ENCODE peak calls at places on chromosomes 7 and 10, in four cellular contexts. I, B, Z and H are unnamed samples.

GRCh38 chr7:109752068-109752467 is 1182.4 kb downstream of the DNAJB9 start:
- DNase-seq in B (no peak), Z (no peak), I (no peak), H (no peak)

GRCh38 chr10:115214799-115215198 is 121.6 kb downstream of the ATRNL1 start:
- DNase-seq in B (no peak), I (no peak), Z (no peak), H (no peak)

GRCh38 chr10:132764108-132764507 is 21.8 kb downstream of the NKX6-2 start:
- DNase-seq in I (no peak), B (no peak), Z (no peak), H (no peak)

GRCh38 chr10:43258032-43258921 is 8.6 kb downstream of the RASGEF1A start:
- DNase-seq in I (no peak), Z (no peak), B (no peak), H (no peak)

GRCh38 chr7:36708765-36709164 is 15.5 kb downstream of the AOAH start:
- DNase-seq in B (no peak), Z (no peak), I (no peak), H (no peak)

GRCh38 chr7:23349484-23350157 is 50.5 kb downstream of the MALSU1 start:
- DNase-seq in Z (no peak), B (no peak), I (peak), H (peak)

GRCh38 chr7:23074443-23075244 is 30.9 kb upstream of the KLHL7 start:
- DNase-seq in I (peak), Z (no peak), B (no peak), H (peak)

GRCh38 chr7:17932770-17933169 is 7.5 kb downstream of the SNX13 start:
- DNase-seq in I (no peak), B (no peak), Z (no peak), H (no peak)

GRCh38 chr10:119315128-119316001 is 108.0 kb downstream of the GRK5 start:
- DNase-seq in Z (peak), B (peak), I (peak), H (peak)

GRCh38 chr7:17680026-17680425 is 260.3 kb downstream of the SNX13 start:
- DNase-seq in I (peak), Z (no peak), B (no peak), H (peak)

GRCh38 chr7:55537458-55537825 is 34.9 kb downstream of the VOPP1 start:
- DNase-seq in B (no peak), I (no peak), Z (no peak), H (no peak)

GRCh38 chr10:12018438-12019342 is 23.9 kb downstream of the UPF2 start:
- DNase-seq in Z (no peak), I (peak), B (no peak), H (no peak)

GRCh38 chr10:43809211-43809930 is 160.7 kb upstream of the ZNF32 start:
- DNase-seq in I (peak), B (no peak), Z (no peak), H (peak)

GRCh38 chr7:47801423-47801822 is 146.8 kb downstream of the PKD1L1 start:
- DNase-seq in I (no peak), B (no peak), Z (no peak), H (no peak)

GRCh38 chr10:74460812-74461211 is 309.8 kb downstream of the ADK start:
- DNase-seq in B (no peak), Z (no peak), I (peak), H (peak)

GRCh38 chr7:147650991-147651390 is 939.6 kb upstream of the C7orf33 start:
- DNase-seq in B (no peak), I (no peak), Z (no peak), H (no peak)

GRCh38 chr7:17274551-17275245 is 23.8 kb upstream of the AHR start:
- DNase-seq in Z (no peak), I (peak), B (no peak), H (peak)

GRCh38 chr7:20439384-20439783 is 108.7 kb downstream of the ITGB8 start:
- DNase-seq in Z (no peak), B (no peak), I (no peak), H (no peak)

GRCh38 chr7:2116903-2117680 is 115.7 kb downstream of the MAD1L1 start:
- DNase-seq in I (peak), B (no peak), Z (no peak), H (peak)

GRCh38 chr7:39357648-39358047 is 208.6 kb upstream of the YAE1 start:
- DNase-seq in Z (no peak), B (peak), I (no peak), H (no peak)

GRCh38 chr7:41319601-41320000 is 383.3 kb downstream of the INHBA start:
- DNase-seq in B (no peak), I (no peak), Z (no peak), H (no peak)

GRCh38 chr10:18542832-18543231 is 108.6 kb downstream of the NSUN6 start:
- DNase-seq in I (peak), Z (no peak), B (no peak), H (no peak)

GRCh38 chr10:15167411-15168295 is 840 bp downstream of the NMT2 start:
- DNase-seq in I (peak), B (peak), Z (no peak), H (peak)

GRCh38 chr10:132571565-132572544 is 34.3 kb downstream of the INPP5A start:
- DNase-seq in B (peak), I (peak), Z (peak), H (peak)

GRCh38 chr10:70832852-70833542 is 17.2 kb downstream of the SGPL1 start:
- DNase-seq in B (peak), Z (no peak), I (peak), H (peak)

GRCh38 chr7:126472825-126473224 is 779.9 kb downstream of the GRM8 start:
- DNase-seq in I (no peak), Z (no peak), B (no peak), H (no peak)

GRCh38 chr7:138089080-138089901 is 13.0 kb downstream of the AKR1D1 start:
- DNase-seq in Z (no peak), B (no peak), I (no peak), H (no peak)

GRCh38 chr7:50661345-50662058 is 96.3 kb upstream of the DDC start:
- DNase-seq in B (no peak), Z (no peak), I (no peak), H (no peak)

GRCh38 chr7:77197135-77197534 is 2.5 kb downstream of the FGL2 start:
- DNase-seq in Z (no peak), B (no peak), I (no peak), H (no peak)

GRCh38 chr7:3825491-3825890 is 524.4 kb downstream of the SDK1 start:
- DNase-seq in Z (no peak), I (no peak), B (no peak), H (no peak)

GRCh38 chr7:157176771-157177170 is 38.0 kb downstream of the UBE3C start:
- DNase-seq in Z (no peak), B (no peak), I (no peak), H (no peak)

GRCh38 chr10:73076361-73077183 is 20.1 kb downstream of the P4HA1 start:
- DNase-seq in Z (no peak), I (peak), B (no peak), H (peak)

GRCh38 chr10:60916025-60916424 is 28.0 kb downstream of the RHOBTB1 start:
- DNase-seq in Z (no peak), B (peak), I (no peak), H (no peak)

GRCh38 chr10:103667390-103667789 is 173.9 kb downstream of the NEURL1 start:
- DNase-seq in B (peak), Z (no peak), I (peak), H (no peak)

GRCh38 chr7:34013421-34013820 is 108.1 kb downstream of the BMPER start:
- DNase-seq in I (peak), Z (no peak), B (no peak), H (no peak)

DNA sequence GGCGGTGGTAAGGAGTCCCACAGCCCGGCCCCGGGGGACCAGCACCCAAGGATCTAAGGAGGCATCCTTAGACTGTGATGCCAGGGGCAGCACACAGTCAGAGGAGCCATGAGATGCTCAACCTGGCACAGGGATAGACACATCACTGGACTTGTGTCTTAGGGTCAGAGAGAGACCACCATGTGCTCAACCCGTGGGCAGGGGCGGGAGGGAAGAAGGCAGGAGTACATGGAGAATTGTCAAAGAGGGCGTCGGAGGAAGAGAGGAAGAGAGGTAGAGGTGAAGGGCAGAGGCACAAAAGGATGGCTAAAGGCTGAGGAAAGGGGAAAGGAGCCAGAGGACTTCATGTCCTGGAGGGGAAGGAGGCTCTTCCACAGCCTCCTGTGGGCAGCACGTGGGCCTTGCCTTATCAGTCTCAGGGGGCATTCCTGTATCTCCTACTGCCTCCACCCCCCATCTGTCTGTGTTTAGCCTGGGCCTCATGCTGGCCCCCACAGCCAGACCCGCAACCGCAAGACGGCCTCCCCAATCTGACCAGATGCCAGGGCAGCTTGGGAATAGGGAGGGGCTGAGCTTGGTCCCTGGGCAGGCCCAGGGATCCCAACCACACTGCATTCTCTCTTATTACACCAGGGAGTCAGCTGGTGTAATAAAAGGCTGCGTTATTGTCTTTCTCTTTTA is 2.2 kb downstream of the ADCY1 start:
- DNase-seq in I (no peak), Z (no peak), B (no peak), H (no peak)
- TF ChIP-seq FOS in I (no peak), Z (no peak), B (no peak), H (no peak)

GRCh38 chr7:106735637-106736036 is 74.7 kb upstream of the CCDC71L start:
- DNase-seq in I (no peak), Z (no peak), B (no peak), H (no peak)
- TF ChIP-seq FOS in I (no peak), Z (no peak), B (no peak), H (no peak)

DNA sequence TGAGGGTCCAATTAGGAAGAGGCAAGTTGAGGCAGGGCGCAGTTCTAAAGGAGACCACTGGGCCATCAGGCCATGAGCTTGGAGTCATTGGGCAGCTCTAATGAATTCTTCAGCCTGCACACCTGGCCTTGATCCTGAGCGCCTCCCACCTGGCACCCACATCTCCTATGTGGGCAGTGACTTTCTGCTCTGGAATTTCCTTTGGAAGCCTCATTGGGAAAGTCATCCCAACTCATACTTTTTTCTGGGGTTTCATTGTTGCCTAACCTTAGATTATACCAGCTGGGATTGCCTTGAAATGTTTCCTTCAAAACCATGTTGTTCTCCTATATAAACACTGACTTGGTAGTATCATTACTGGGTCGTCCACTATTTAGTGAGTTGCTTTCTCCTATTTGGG is 54.1 kb downstream of the PLPP4 start:
- DNase-seq in I (no peak), B (no peak), Z (no peak), H (no peak)
- TF ChIP-seq FOS in I (no peak), B (no peak), Z (no peak), H (no peak)

DNA sequence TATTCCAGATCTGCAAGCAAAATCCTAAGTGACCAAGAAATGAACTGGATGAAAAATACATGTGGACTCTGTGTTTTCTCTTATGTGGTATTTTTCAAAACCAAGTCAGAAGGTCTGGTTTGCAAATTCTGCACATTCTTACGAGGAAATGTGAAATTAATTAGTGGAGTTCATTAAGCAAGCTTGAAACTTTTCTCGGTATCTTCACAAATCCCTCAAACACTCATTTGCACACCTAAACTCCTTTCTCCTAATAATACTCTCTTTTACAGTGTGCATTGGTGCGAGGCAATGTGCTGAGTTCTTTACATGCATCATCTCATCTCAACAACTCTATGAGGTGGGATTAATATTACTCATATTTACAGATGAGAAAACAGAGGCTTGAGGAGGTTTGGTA is 82.1 kb downstream of the MTERF1 start:
- DNase-seq in Z (peak), B (no peak), I (no peak), H (no peak)
- TF ChIP-seq FOS in Z (no peak), B (no peak), I (no peak), H (no peak)

GRCh38 chr7:64946772-64947171 is 43.7 kb downstream of the ZNF273 start:
- DNase-seq in B (peak), I (peak), Z (no peak), H (no peak)

GRCh38 chr7:64945481-64945756 is 42.3 kb downstream of the ZNF273 start:
- DNase-seq in B (no peak), Z (no peak), I (no peak), H (no peak)

GRCh38 chr7:64951250-64951848 is 39.5 kb downstream of the ZNF117 start:
- DNase-seq in I (peak), Z (peak), B (peak), H (peak)

GRCh38 chr7:64945776-64946175 is 42.7 kb downstream of the ZNF273 start:
- DNase-seq in Z (no peak), B (peak), I (no peak), H (no peak)

DNA sequence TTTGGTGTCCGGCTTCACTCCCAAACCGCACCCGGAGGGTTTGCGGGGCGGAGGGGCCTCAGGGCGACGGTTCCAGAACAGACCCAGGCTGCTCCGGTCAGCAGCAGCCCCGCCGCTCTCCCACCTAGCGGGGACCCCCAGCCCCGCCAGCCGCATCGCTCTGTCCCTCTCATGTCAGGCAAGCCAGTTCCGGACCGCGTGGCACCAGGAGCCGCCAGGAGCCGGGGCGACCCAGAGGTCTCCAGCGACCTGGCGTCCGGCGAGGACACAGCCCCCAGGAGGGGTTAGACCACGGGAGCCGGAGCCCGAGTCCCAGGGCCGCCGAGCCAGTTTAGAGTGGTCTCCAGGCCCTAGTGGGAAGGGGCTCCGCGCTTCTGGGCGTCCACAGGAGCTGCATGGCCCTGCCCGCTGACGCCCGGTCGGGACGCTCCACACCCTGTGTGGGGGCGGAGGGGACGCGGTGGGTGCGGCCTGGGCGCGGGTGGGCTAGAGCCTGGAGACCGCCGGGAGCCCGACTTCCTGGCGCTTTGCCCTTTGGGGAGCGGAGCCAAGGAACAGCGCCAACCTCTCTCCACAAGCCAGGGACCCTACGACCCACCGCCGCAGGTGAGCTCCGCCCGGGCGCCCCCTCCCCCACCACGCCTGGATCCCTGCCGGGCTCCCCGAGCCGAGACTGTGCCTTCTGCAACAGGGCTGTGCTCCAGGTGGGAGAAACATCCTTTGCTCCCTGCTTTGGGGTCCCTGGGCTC is 43.4 kb downstream of the ZNF117 start:
- DNase-seq in B (no peak), I (no peak), Z (no peak), H (no peak)
- TF ChIP-seq FOS in B (no peak), I (no peak), Z (no peak), H (no peak)

GRCh38 chr7:155729847-155730246 is 82.4 kb downstream of the SHH start:
- DNase-seq in I (peak), Z (no peak), B (no peak), H (peak)
- TF ChIP-seq FOS in I (no peak), Z (no peak), B (no peak), H (no peak)

DNA sequence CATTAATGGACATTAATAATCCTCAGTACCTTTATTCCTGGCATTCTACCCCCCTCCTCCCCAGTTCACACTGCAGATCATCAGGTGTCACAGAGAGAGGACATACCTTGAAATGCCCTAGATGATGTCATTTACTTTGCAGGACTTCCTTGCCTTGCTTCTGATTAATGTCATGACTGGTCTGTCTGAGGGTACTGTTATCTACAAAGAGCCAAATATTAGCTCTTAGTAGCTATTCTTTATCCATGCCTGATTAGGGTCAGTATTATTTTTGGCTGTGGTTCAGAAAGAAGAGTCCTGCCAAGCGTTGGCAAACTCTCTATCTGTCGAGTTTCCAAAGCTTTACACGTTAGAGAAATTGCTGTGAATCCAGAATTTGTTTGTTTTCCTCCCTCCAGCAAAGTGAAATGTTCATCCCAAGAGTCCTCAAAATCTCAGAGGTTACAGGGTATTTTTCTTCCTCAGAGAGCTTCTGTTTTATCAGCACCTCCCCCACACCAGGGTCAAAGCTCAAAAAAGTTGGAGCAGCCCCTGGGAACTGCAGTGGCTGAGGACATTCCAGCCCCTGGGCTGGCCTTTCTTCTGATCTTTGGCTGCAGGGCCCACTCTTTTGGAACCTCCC is 12.6 kb downstream of the SCD start:
- DNase-seq in Z (no peak), B (no peak), I (no peak), H (no peak)
- TF ChIP-seq FOS in Z (no peak), B (no peak), I (no peak), H (no peak)

GRCh38 chr10:77984986-77985385 is 44.3 kb downstream of the POLR3A start:
- DNase-seq in B (no peak), I (no peak), Z (no peak), H (no peak)

GRCh38 chr10:77987671-77988070 is 41.6 kb downstream of the POLR3A start:
- DNase-seq in B (no peak), I (no peak), Z (no peak), H (no peak)

GRCh38 chr10:77993612-77994011 is 35.7 kb downstream of the POLR3A start:
- DNase-seq in I (no peak), Z (no peak), B (no peak), H (no peak)

GRCh38 chr10:77983384-77984341 is 45.7 kb downstream of the POLR3A start:
- DNase-seq in Z (no peak), B (peak), I (peak), H (peak)

DNA sequence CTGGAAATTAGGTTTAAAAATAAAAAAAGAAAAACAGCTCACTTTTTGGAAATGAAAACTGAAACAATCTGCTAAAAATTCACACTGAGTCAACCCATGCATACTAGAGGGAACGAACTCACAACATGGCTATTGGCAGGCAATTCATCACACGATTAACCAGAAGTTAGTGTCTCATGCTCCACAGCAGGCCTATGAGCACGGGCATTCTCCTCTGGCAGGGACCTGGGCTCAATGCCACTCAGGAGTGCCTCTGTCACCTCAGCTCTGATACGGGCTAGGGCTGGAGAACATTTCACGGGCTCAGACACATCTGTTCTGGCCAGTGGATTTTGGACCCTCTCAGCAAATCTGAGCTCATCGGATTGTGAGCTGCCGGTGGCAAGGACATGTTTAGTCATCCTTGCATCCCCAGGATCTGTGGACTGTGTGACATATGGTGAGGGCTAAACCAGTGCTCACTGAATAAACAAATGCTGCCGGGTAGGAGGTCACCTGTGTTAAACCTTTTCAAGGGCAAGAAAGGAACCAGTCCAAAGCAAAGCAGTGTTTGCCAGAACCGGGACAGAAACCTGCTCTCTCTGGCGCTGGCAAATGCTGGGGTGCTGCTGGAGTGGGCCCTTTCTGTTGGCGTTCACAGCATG is 40.1 kb downstream of the POLR3A start:
- DNase-seq in I (peak), Z (no peak), B (no peak), H (no peak)
- TF ChIP-seq FOS in I (no peak), Z (no peak), B (no peak), H (no peak)

GRCh38 chr10:33273295-33274002 is 61.0 kb downstream of the NRP1 start:
- DNase-seq in Z (no peak), B (no peak), I (peak), H (peak)
- TF ChIP-seq FOS in Z (no peak), B (no peak), I (no peak), H (no peak)